ENCODE peak calls at places on chromosomes 2 and 18, in six cellular contexts. U is activated CD4-positive, CD25-positive, alpha-beta regulatory T cell treated with anti-CD3 and anti-CD28 coated beads, Interleukin-2, amount 50 U/mL, for 72 hours; S is effector memory CD4-positive, alpha-beta T cell; M is activated CD4-positive, alpha-beta T cell treated with anti-CD3 and anti-CD28 coated beads, Interleukin-2, amount 50 U/mL, for 24 hours; T is nephron progenitor cell; Q is BJ. J is an unnamed sample.

GRCh38 chr2:191020221-191020741 is 6.3 kb upstream of the STAT1 start:
- DNase-seq in M (peak; percentile 89), S (peak; percentile 89), T (peak; percentile 94), Q (peak; percentile 85), U (peak; percentile 92), J (peak; percentile 79)

GRCh38 chr2:149908731-149909690 is 321.4 kb upstream of the MMADHC start:
- DNase-seq in S (no peak), U (no peak), M (no peak), Q (no peak), T (no peak), J (no peak)

GRCh38 chr2:2901384-2902345 is 476.0 kb downstream of the EIPR1 start:
- DNase-seq in S (no peak), U (no peak), M (no peak), T (no peak), Q (no peak), J (no peak)

GRCh38 chr2:162196611-162197010 is 44.6 kb upstream of the GCG start:
- DNase-seq in S (no peak), U (no peak), T (no peak), M (no peak), Q (no peak), J (no peak)

GRCh38 chr2:27566628-27567027 is 16.2 kb upstream of the ZNF512 start:
- DNase-seq in T (no peak), M (no peak), S (no peak), Q (peak; percentile 17), U (no peak), J (peak; percentile 73)

GRCh38 chr2:180647206-180647605 is 333.2 kb upstream of the UBE2E3 start:
- DNase-seq in S (no peak), Q (no peak), U (no peak), T (no peak), M (no peak), J (no peak)

GRCh38 chr18:58896734-58897508 is 32.2 kb downstream of the ZNF532 start:
- DNase-seq in Q (no peak), U (no peak), M (no peak), S (no peak), T (no peak), J (no peak)

GRCh38 chr18:12410121-12410520 is 2.4 kb downstream of the PRELID3A start:
- DNase-seq in Q (no peak), S (no peak), U (no peak), T (no peak), M (no peak), J (no peak)

GRCh38 chr2:55943466-55943865 is 19.9 kb upstream of the EFEMP1 start:
- DNase-seq in U (no peak), S (no peak), Q (no peak), T (no peak), M (no peak), J (no peak)

GRCh38 chr2:98702896-98703620 is 27.9 kb downstream of the MGAT4A start:
- DNase-seq in S (no peak), Q (no peak), M (no peak), T (no peak), U (no peak), J (no peak)

GRCh38 chr2:241817126-241817820 is 8.3 kb downstream of the NEU4 start:
- DNase-seq in T (no peak), M (no peak), Q (no peak), U (peak; percentile 29), S (no peak), J (no peak)

GRCh38 chr2:27307545-27308358 is 493 bp downstream of the UCN start:
- DNase-seq in Q (no peak), U (no peak), S (no peak), M (no peak), T (peak; percentile 20), J (no peak)

GRCh38 chr2:73295751-73296400 is 2.5 kb upstream of the EGR4 start:
- DNase-seq in Q (no peak), M (no peak), U (no peak), T (no peak), S (no peak), J (no peak)